ENCODE peak calls at places on chromosomes 7 and 10, in four cellular contexts. P, W, M and G are unnamed samples.

GRCh38 chr10:132533571-132534260 is 3.9 kb upstream of the INPP5A start:
- DNase-seq in P (no peak), W (no peak), M (no peak), G (no peak)

GRCh38 chr7:26117142-26117807 is 34.7 kb upstream of the NFE2L3 start:
- DNase-seq in P (peak), W (no peak), M (no peak), G (peak)

GRCh38 chr7:122750389-122750788 is 47.7 kb upstream of the RNF148 start:
- DNase-seq in P (no peak), W (no peak), M (no peak), G (no peak)

GRCh38 chr7:82442492-82443043 is 1.0 kb downstream of the CACNA2D1 start:
- DNase-seq in P (peak), W (no peak), M (no peak), G (no peak)

GRCh38 chr10:99315853-99316252 is 13.3 kb upstream of the CNNM1 start:
- DNase-seq in P (no peak), W (no peak), M (no peak), G (no peak)

GRCh38 chr7:80661729-80662128 is 23.3 kb downstream of the CD36 start:
- DNase-seq in P (no peak), W (no peak), M (no peak), G (no peak)

GRCh38 chr7:78450754-78451153 is 652.2 kb downstream of the PHTF2 start:
- DNase-seq in P (no peak), W (no peak), M (no peak), G (no peak)

GRCh38 chr7:135801045-135801693 is 52.6 kb upstream of the FAM180A start:
- DNase-seq in P (peak), W (peak), M (no peak), G (peak)

GRCh38 chr7:17802056-17802455 is 138.2 kb downstream of the SNX13 start:
- DNase-seq in P (no peak), W (no peak), M (no peak), G (no peak)

GRCh38 chr7:159022238-159022993 is 122.3 kb downstream of the VIPR2 start:
- DNase-seq in P (no peak), W (no peak), M (no peak), G (no peak)

GRCh38 chr10:98041352-98042043 is 11.1 kb upstream of the CRTAC1 start:
- DNase-seq in P (peak), W (no peak), M (peak), G (peak)

GRCh38 chr10:99682752-99683151 is 23.4 kb downstream of the ENTPD7 start:
- DNase-seq in P (no peak), W (no peak), M (no peak), G (no peak)

GRCh38 chr7:156927571-156928405 is 21.7 kb upstream of the NOM1 start:
- DNase-seq in P (no peak), W (no peak), M (no peak), G (no peak)

GRCh38 chr7:130365511-130366441 is 14.5 kb upstream of the CPA1 start:
- DNase-seq in P (peak), W (peak), M (no peak), G (no peak)

GRCh38 chr10:116170815-116171250 is 102.2 kb downstream of the GFRA1 start:
- DNase-seq in P (no peak), W (no peak), M (no peak), G (no peak)

GRCh38 chr7:156993925-156994235 is 16.6 kb downstream of the MNX1 start:
- DNase-seq in P (peak), W (no peak), M (no peak), G (no peak)

GRCh38 chr10:88163572-88163971 is 300.1 kb downstream of the PTEN start:
- DNase-seq in P (no peak), W (no peak), M (no peak), G (no peak)

GRCh38 chr10:88162852-88163251 is 299.4 kb downstream of the PTEN start:
- DNase-seq in P (no peak), W (no peak), M (no peak), G (no peak)

GRCh38 chr10:88161070-88161469 is 297.6 kb downstream of the PTEN start:
- DNase-seq in P (no peak), W (no peak), M (no peak), G (no peak)

GRCh38 chr10:88165849-88166271 is 302.4 kb downstream of the PTEN start:
- DNase-seq in P (no peak), W (no peak), M (no peak), G (no peak)

GRCh38 chr10:88164471-88164870 is 301.0 kb downstream of the PTEN start:
- DNase-seq in P (no peak), W (no peak), M (no peak), G (no peak)
- TF ChIP-seq TCF12 in P (no peak), W (no peak), M (no peak), G (no peak)

GRCh38 chr10:52300599-52301277 is 13.3 kb upstream of the DKK1 start:
- DNase-seq in P (no peak), W (no peak), M (no peak), G (no peak)
- TF ChIP-seq TCF12 in P (no peak), W (no peak), M (no peak), G (no peak)

GRCh38 chr7:1024331-1024761 is 20.0 kb upstream of the GPR146 start:
- DNase-seq in P (no peak), W (peak), M (no peak), G (no peak)
- TF ChIP-seq TCF12 in P (no peak), W (peak), M (no peak), G (no peak)

GRCh38 chr10:122999347-122999746 is 9.2 kb downstream of the IKZF5 start:
- DNase-seq in P (no peak), W (no peak), M (no peak), G (no peak)
- TF ChIP-seq TCF12 in P (no peak), W (no peak), M (no peak), G (no peak)

DNA sequence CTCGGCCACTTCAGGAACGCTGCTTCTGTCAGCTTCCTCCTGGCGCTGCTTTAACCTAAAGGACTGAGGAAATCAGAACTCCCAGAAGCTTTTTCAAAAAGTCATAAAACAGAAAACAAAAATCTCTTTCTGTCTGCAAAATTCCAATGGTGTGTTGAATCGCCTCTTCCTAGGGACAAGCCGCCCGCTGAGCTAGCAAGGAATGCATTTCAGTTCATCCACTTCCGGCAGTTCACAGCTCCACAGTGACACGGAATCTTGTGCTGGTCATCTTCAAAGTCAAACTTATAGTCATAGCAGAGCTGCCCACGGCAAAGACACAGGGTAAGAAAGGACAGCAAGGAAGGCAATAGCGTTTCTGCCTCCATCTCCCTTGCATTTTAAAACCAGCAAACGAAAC is 111.1 kb downstream of the GALNT11 start:
- DNase-seq in P (no peak), W (no peak), M (no peak), G (no peak)
- TF ChIP-seq TCF12 in P (no peak), W (no peak), M (no peak), G (no peak)